ENCODE peak calls at places on chromosomes 2 and 18, in six cellular contexts. M, N, D, U, P and B are unnamed samples.

GRCh38 chr2:88199912-88200682 is 30.0 kb downstream of the THNSL2 start:
- DNase-seq in N (no peak), U (no peak), M (no peak), P (peak), D (no peak), B (no peak)

GRCh38 chr2:239819974-239820555 is 205.1 kb downstream of the NDUFA10 start:
- DNase-seq in P (no peak), U (peak), M (no peak), D (peak), N (no peak), B (no peak)

GRCh38 chr18:76756491-76757288 is 65.7 kb upstream of the ZNF236 start:
- DNase-seq in N (peak), U (no peak), M (peak), P (no peak), D (no peak), B (no peak)

GRCh38 chr18:3799515-3799914 is 349.5 kb downstream of the TGIF1 start:
- DNase-seq in N (no peak), D (no peak), M (no peak), U (no peak), P (no peak), B (no peak)

GRCh38 chr2:170142502-170142901 is 35.4 kb upstream of the MYO3B start:
- DNase-seq in N (no peak), P (no peak), U (no peak), M (no peak), D (no peak), B (no peak)

GRCh38 chr2:102514061-102514785 is 41.2 kb downstream of the SLC9A4 start:
- DNase-seq in N (no peak), P (no peak), D (peak), U (peak), M (no peak), B (peak)

GRCh38 chr2:54456526-54457325 is 599 bp downstream of the SPTBN1 start:
- DNase-seq in D (peak), P (peak), U (no peak), N (peak), M (peak), B (no peak)

GRCh38 chr2:124327293-124327692 is 302.2 kb downstream of the CNTNAP5 start:
- DNase-seq in P (no peak), M (no peak), N (no peak), D (no peak), U (no peak), B (no peak)

GRCh38 chr18:79941473-79942119 is 9.9 kb downstream of the SLC66A2 start:
- DNase-seq in D (no peak), U (no peak), P (no peak), N (no peak), M (peak), B (no peak)

GRCh38 chr2:147782521-147782920 is 62.3 kb upstream of the ACVR2A start:
- DNase-seq in M (no peak), P (no peak), D (peak), U (no peak), N (no peak), B (no peak)

GRCh38 chr2:147040585-147041494 is 804.0 kb upstream of the ACVR2A start:
- DNase-seq in N (no peak), U (no peak), D (no peak), M (no peak), P (no peak), B (no peak)

GRCh38 chr2:190436552-190436951 is 28.4 kb downstream of the MFSD6 start:
- DNase-seq in N (no peak), D (no peak), U (no peak), P (no peak), M (no peak), B (no peak)

GRCh38 chr2:44004735-44005602 is 9.2 kb upstream of the LRPPRC start:
- DNase-seq in D (no peak), P (no peak), M (no peak), N (no peak), U (no peak), B (no peak)

GRCh38 chr2:161369311-161369710 is 46.8 kb upstream of the TBR1 start:
- DNase-seq in N (no peak), U (no peak), P (no peak), D (no peak), M (no peak), B (no peak)

DNA sequence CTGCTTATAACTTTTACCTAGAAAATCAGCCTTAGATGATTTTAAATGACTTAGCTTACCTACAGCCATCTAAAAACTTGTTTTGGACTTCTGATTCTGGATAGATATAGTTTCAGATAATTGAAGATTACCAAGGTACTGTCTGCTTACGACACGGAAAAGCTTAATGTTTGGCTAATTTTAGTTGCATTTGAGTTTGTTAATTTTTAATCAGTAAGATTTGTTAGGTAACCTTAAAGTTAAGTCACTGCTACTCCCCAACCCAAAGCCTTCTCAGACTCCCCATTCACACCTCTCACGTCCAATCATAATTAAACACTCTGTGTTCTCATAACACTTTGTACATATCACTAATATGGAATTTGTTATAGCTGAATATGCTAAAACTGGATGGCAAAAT is 190.6 kb upstream of the VWC2L start:
- DNase-seq in U (no peak), P (no peak), N (no peak), D (no peak), M (no peak), B (no peak)
- H3K27ac ChIP-seq in U (no peak), P (no peak), N (no peak), D (no peak), M (no peak), B (no peak)

DNA sequence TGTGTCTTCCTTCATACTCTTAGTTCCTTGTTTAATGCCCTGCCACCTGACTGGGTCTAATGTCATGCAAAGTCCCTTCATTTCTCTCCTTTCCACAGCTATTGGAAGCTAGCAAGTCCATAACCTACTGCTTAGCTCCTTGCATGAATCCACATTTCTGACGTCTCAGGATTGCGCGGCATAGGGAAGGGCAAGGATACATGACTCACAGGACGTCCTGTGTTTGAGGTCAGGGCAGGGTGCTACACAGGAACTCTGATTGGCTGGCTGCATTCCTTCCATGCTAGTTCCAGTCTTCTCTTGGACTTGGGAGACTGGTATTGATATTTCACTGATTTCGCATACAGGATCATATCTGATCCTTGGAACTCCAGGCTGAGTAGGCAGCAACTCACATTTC is 137.9 kb downstream of the CDH2 start:
- DNase-seq in N (no peak), U (peak), M (no peak), D (peak), P (no peak), B (no peak)
- H3K4me3 ChIP-seq in N (no peak), U (no peak), M (no peak), D (no peak), P (no peak), B (no peak)

GRCh38 chr2:22957441-22957840 is 427.5 kb upstream of the KLHL29 start:
- DNase-seq in U (no peak), M (no peak), N (no peak), D (no peak), P (no peak), B (no peak)
- H3K27ac ChIP-seq in U (no peak), M (no peak), N (no peak), D (no peak), P (no peak), B (no peak)

DNA sequence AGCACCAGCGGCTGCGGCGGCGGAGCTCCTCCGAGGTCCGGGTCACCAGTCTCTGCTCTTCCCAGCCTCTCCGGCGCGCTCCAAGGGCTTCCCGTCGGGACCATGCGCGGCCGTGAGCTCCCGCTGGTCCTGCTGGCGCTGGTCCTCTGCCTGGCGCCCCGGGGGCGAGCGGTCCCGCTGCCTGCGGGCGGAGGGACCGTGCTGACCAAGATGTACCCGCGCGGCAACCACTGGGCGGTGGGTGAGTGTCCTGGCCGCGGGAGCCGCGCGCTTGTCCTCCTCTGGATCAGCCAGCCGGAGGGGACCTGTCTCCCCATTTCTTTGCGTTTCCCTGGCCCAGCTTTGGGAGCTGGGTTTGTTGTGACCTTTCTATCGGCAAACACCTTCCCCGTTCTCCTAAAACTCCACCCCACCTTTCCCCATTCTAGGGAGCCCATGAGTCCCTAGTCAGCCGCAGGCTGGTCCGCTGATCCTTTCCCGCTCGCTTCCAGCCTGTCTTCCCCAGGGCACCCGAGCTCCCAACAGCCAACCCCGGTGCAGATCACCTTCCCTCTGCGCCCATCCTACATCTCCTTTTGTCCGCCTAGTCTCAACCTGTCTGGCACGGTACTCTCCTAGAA is 316 bp downstream of the GRP start:
- DNase-seq in D (no peak), P (no peak), U (no peak), M (no peak), N (no peak), B (no peak)
- H3K4me3 ChIP-seq in D (no peak), P (no peak), U (no peak), M (no peak), N (no peak), B (no peak)

DNA sequence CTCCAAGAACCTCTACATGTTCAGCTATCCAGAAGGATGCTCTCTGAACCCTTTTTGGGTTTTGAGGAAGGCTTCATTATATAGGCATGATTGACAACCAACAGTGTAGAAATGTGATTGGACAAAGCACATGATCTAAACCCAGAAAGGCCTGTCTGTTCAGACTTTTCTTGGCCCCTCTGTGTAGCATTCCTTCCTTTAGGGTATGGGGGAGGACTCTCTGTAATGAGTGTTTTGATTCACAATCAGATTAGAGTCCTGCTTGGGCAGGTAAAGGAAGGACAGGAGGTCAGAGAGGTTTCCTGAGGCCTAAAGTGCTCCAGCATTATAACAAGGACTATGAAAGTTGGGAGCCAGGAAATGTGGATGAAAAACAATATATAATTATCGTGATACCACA is 13.6 kb downstream of the GULP1 start:
- DNase-seq in M (no peak), U (no peak), N (no peak), P (no peak), D (no peak), B (no peak)
- H3K27ac ChIP-seq in M (no peak), U (no peak), N (no peak), P (no peak), D (no peak), B (no peak)

GRCh38 chr2:38079111-38080052 is 3.4 kb upstream of the CYP1B1 start:
- DNase-seq in N (no peak), P (no peak), M (no peak), D (no peak), U (no peak), B (no peak)
- H3K4me3 ChIP-seq in N (no peak), P (no peak), M (no peak), D (no peak), U (no peak), B (no peak)